ENCODE peak calls at places on chromosome 15, in ten cellular contexts. Z is stimulated activated CD8-positive, alpha-beta memory T cell treated with anti-CD3 and anti-CD28 coated beads, Interleukin-12 subunit alpha, Interleukin-12 subunit beta, amount 100 ng/mL, for 1 hour; I is EH; X is NCI-H524 treated with DMSO at 0.1 percent for 48 hours; J is mesenteric fat pad; Q is AG10803; V is activated CD4-positive, alpha-beta T cell treated with anti-CD3 and anti-CD28 coated beads, Interleukin-2, amount 50 U/mL, for 24 hours; O is heart left ventricle; W is cardiac muscle cell; K is body of pancreas. P is an unnamed sample.

GRCh38 chr15:45543051-45543450 is 20.5 kb upstream of the SLC30A4 start:
- DNase-seq in Z (no peak), I (no peak), X (no peak), J (no peak), Q (no peak), V (no peak), O (no peak), W (no peak), K (no peak), P (no peak)

GRCh38 chr15:99137111-99137546 is 32.2 kb downstream of the SYNM start:
- DNase-seq in Z (no peak), I (no peak), X (no peak), J (peak; percentile 83), Q (no peak), V (no peak), O (no peak), W (no peak), K (no peak), P (no peak)

GRCh38 chr15:42038401-42038800 is 17.6 kb upstream of the PLA2G4E start:
- DNase-seq in Z (no peak), I (no peak), X (no peak), J (no peak), Q (no peak), V (no peak), O (no peak), W (no peak), K (no peak), P (no peak)

GRCh38 chr15:62428259-62428658 is 263.2 kb upstream of the C2CD4B start:
- DNase-seq in Z (no peak), I (no peak), X (no peak), J (peak; percentile 11), Q (no peak), V (no peak), O (no peak), W (no peak), K (no peak), P (no peak)

GRCh38 chr15:28930476-28931291 is 44.9 kb downstream of the APBA2 start:
- DNase-seq in Z (no peak), I (no peak), X (no peak), J (no peak), Q (no peak), V (no peak), O (no peak), W (no peak), K (no peak), P (no peak)

GRCh38 chr15:68991723-68992122 is 22.8 kb upstream of the NOX5 start:
- DNase-seq in Z (no peak), I (no peak), X (peak; percentile 95), J (no peak), Q (no peak), V (no peak), O (no peak), W (peak; percentile 68), K (peak; percentile 16), P (no peak)

GRCh38 chr15:61264986-61265385 is 35.9 kb upstream of the RORA start:
- DNase-seq in Z (no peak), I (no peak), X (no peak), J (no peak), Q (no peak), V (no peak), O (no peak), W (no peak), K (no peak), P (no peak)

GRCh38 chr15:77025471-77025901 is 30.6 kb downstream of the PSTPIP1 start:
- DNase-seq in Z (no peak), I (no peak), X (no peak), J (peak; percentile 60), Q (no peak), V (no peak), O (no peak), W (no peak), K (peak; percentile 8), P (no peak)

GRCh38 chr15:32834156-32834555 is 116.4 kb downstream of the GREM1 start:
- DNase-seq in Z (no peak), I (no peak), X (no peak), J (no peak), Q (no peak), V (no peak), O (no peak), W (no peak), K (no peak), P (no peak)

GRCh38 chr15:91711384-91712082 is 142.0 kb upstream of the SLCO3A1 start:
- DNase-seq in Z (no peak), I (no peak), X (no peak), J (no peak), Q (no peak), V (no peak), O (no peak), W (no peak), K (no peak), P (no peak)

GRCh38 chr15:44489464-44489863 is 47.5 kb upstream of the EIF3J start:
- DNase-seq in Z (no peak), I (peak; percentile 88), X (no peak), J (no peak), Q (peak; percentile 69), V (no peak), O (no peak), W (no peak), K (no peak), P (no peak)

GRCh38 chr15:98668566-98669308 is 20.4 kb downstream of the IGF1R start:
- DNase-seq in Z (no peak), I (peak; percentile 64), X (no peak), J (no peak), Q (peak; percentile 44), V (peak; percentile 42), O (no peak), W (peak; percentile 74), K (no peak), P (no peak)

GRCh38 chr15:74620636-74621545 is 5.3 kb downstream of the CLK3 start:
- DNase-seq in Z (peak; percentile 40), I (peak; percentile 73), X (no peak), J (no peak), Q (peak; percentile 69), V (peak; percentile 70), O (peak; percentile 55), W (peak; percentile 68), K (peak; percentile 71), P (no peak)

GRCh38 chr15:66886686-66887273 is 178.6 kb upstream of the SMAD3 start:
- DNase-seq in Z (no peak), I (no peak), X (no peak), J (peak; percentile 72), Q (no peak), V (no peak), O (no peak), W (no peak), K (no peak), P (no peak)

GRCh38 chr15:35289029-35289617 is 204.0 kb upstream of the NANOGP8 start:
- DNase-seq in Z (no peak), I (peak; percentile 75), X (peak; percentile 24), J (no peak), Q (peak; percentile 78), V (no peak), O (no peak), W (peak; percentile 75), K (peak; percentile 21), P (no peak)

GRCh38 chr15:47432831-47433230 is 284.5 kb upstream of the SEMA6D start:
- DNase-seq in Z (no peak), I (peak; percentile 71), X (no peak), J (no peak), Q (peak; percentile 32), V (no peak), O (no peak), W (no peak), K (no peak), P (no peak)

GRCh38 chr15:77599899-77600298 is 32.8 kb downstream of the LINGO1 start:
- DNase-seq in Z (no peak), I (peak; percentile 60), X (peak; percentile 54), J (no peak), Q (no peak), V (no peak), O (peak; percentile 79), W (peak; percentile 87), K (no peak), P (no peak)

GRCh38 chr15:31440754-31441298 is 114.2 kb downstream of the KLF13 start:
- DNase-seq in Z (no peak), I (peak; percentile 49), X (no peak), J (no peak), Q (peak; percentile 41), V (no peak), O (peak; percentile 66), W (peak; percentile 32), K (peak; percentile 52), P (peak; percentile 9)

P was measured in cerebellar nuclear complex.